ENCODE peak calls at places on chromosomes 4 and X, in four cellular contexts. D is germinal center, K is AG20443, T is AG08395. U is an unnamed sample.

GRCh38 chrX:23223169-23223568 is 111.5 kb upstream of the PTCHD1 start:
- DNase-seq in K (no peak), T (no peak), D (no peak), U (no peak)

GRCh38 chrX:69066021-69066757 is 99.1 kb downstream of the PJA1 start:
- DNase-seq in D (no peak), T (no peak), K (no peak), U (no peak)

GRCh38 chr4:173218411-173219125 is 50.0 kb downstream of the GALNT7 start:
- DNase-seq in D (no peak), T (peak), K (peak), U (no peak)

GRCh38 chrX:11264925-11265324 is 28.3 kb upstream of the AMELX start:
- DNase-seq in K (no peak), D (no peak), T (no peak), U (no peak)

GRCh38 chr4:123477804-123478209 is 81.2 kb downstream of the SPRY1 start:
- DNase-seq in T (peak), K (peak), D (no peak), U (no peak)

GRCh38 chrX:33194876-33195433 is 16.4 kb downstream of the DMD start:
- DNase-seq in T (no peak), D (no peak), K (no peak), U (no peak)

GRCh38 chr4:41753942-41754341 is 5.4 kb upstream of the PHOX2B start:
- DNase-seq in D (no peak), T (no peak), K (no peak), U (no peak)

GRCh38 chr4:60249784-60250183 is 950.3 kb upstream of the ADGRL3 start:
- DNase-seq in K (no peak), D (no peak), T (no peak), U (no peak)

GRCh38 chrX:22800360-22800759 is 199.4 kb upstream of the DDX53 start:
- DNase-seq in T (peak), D (no peak), K (peak), U (no peak)

GRCh38 chr4:3416821-3417221 is 24.9 kb upstream of the HGFAC start:
- DNase-seq in D (no peak), K (no peak), T (no peak), U (no peak)

GRCh38 chrX:101219116-101219839 is at the start of gene DRP2:
- DNase-seq in K (peak), T (peak), D (no peak), U (no peak)

GRCh38 chr4:185209031-185209851 is at the start of gene SNX25:
- DNase-seq in D (peak), T (peak), K (peak), U (peak)

GRCh38 chrX:19627081-19627480 is 111.8 kb upstream of the MAP3K15 start:
- DNase-seq in D (no peak), T (peak), K (peak), U (no peak)

GRCh38 chr4:119040261-119040660 is 95.4 kb upstream of the MYOZ2 start:
- DNase-seq in K (no peak), T (no peak), D (no peak), U (no peak)

GRCh38 chr4:157741642-157742041 is 431.2 kb downstream of the GASK1B start:
- DNase-seq in K (no peak), T (no peak), D (no peak), U (no peak)

GRCh38 chrX:143571521-143571920 is 54.2 kb upstream of the SPANXN3 start:
- DNase-seq in D (no peak), K (no peak), T (no peak), U (no peak)